ENCODE peak calls at places on chromosome 5, in four cellular contexts. B is retinal pigment epithelial cell; G is activated CD8-positive, alpha-beta memory T cell treated with anti-CD3 and anti-CD28 coated beads, Interleukin-2, amount 50 U/mL, for 48 hours; N is bronchial epithelial cell. A is an unnamed sample.

GRCh38 chr5:86411596-86411995 is 206.1 kb upstream of the COX7C start:
- DNase-seq in B (no peak), G (no peak), N (peak; percentile 5), A (no peak)

GRCh38 chr5:93035194-93035593 is 545.8 kb downstream of the NR2F1-AS1 start:
- DNase-seq in B (peak; percentile 16), G (no peak), N (no peak), A (no peak)

GRCh38 chr5:135426102-135427082 is 20.8 kb downstream of the DCANP1 start:
- DNase-seq in B (no peak), G (no peak), N (peak; percentile 68), A (no peak)

GRCh38 chr5:31806566-31806965 is 167.6 kb downstream of the PDZD2 start:
- DNase-seq in B (no peak), G (no peak), N (no peak), A (no peak)

GRCh38 chr5:75324791-75325190 is 12.2 kb upstream of the HMGCR start:
- DNase-seq in B (no peak), G (no peak), N (no peak), A (no peak)

GRCh38 chr5:114311943-114312342 is 49.9 kb upstream of the KCNN2 start:
- DNase-seq in B (no peak), G (no peak), N (no peak), A (no peak)

GRCh38 chr5:147887925-147888324 is 9.4 kb downstream of the SCGB3A2 start:
- DNase-seq in B (no peak), G (no peak), N (peak; percentile 92), A (no peak)

GRCh38 chr5:138753794-138754698 is 821 bp downstream of the CTNNA1 start:
- DNase-seq in B (peak; percentile 71), G (peak; percentile 79), N (peak; percentile 69), A (no peak)

GRCh38 chr5:67809589-67809988 is 406.0 kb upstream of the PIK3R1 start:
- DNase-seq in B (peak; percentile 78), G (no peak), N (peak; percentile 3), A (no peak)